ENCODE peak calls at places on chromosomes 4 and X, in four cellular contexts. Z is neuronal stem cell, R is H9, A is H1. F is an unnamed sample.

GRCh38 chrX:87900320-87900908 is 382.8 kb downstream of the KLHL4 start:
- DNase-seq in Z (no peak), R (no peak), A (no peak), F (peak; percentile 1)

GRCh38 chr4:104677122-104677521 is 182.4 kb upstream of the CXXC4 start:
- DNase-seq in Z (peak; percentile 49), R (peak; percentile 25), A (no peak), F (no peak)

GRCh38 chr4:154018659-154019058 is 229.8 kb upstream of the SFRP2 start:
- DNase-seq in Z (peak; percentile 46), R (peak; percentile 77), A (peak; percentile 76), F (no peak)

GRCh38 chr4:30605616-30606015 is 114.6 kb upstream of the PCDH7 start:
- DNase-seq in Z (no peak), R (no peak), A (no peak), F (peak; percentile 38)

GRCh38 chr4:28759064-28759463 is 1898.4 kb downstream of the STIM2 start:
- DNase-seq in Z (no peak), R (no peak), A (no peak), F (no peak)

GRCh38 chr4:46270986-46271596 is 118.8 kb downstream of the GABRA2 start:
- DNase-seq in Z (no peak), R (no peak), A (no peak), F (peak; percentile 49)

GRCh38 chr4:153950100-153950979 is 161.5 kb upstream of the SFRP2 start:
- DNase-seq in Z (no peak), R (no peak), A (no peak), F (no peak)

GRCh38 chr4:54093609-54094240 is 6.2 kb upstream of the GSX2 start:
- DNase-seq in Z (no peak), R (peak; percentile 71), A (peak; percentile 63), F (no peak)

GRCh38 chrX:71105638-71106037 is 902 bp downstream of the CXorf65 start:
- DNase-seq in Z (no peak), R (no peak), A (no peak), F (no peak)

GRCh38 chrX:17689971-17690409 is 47.3 kb upstream of the SCML1 start:
- DNase-seq in Z (peak; percentile 40), R (no peak), A (no peak), F (peak; percentile 43)

GRCh38 chrX:39850630-39851152 is 247.1 kb downstream of the BCOR start:
- DNase-seq in Z (no peak), R (no peak), A (no peak), F (peak; percentile 34)

GRCh38 chr4:20252656-20253271 is 1.1 kb downstream of the SLIT2 start:
- DNase-seq in Z (peak; percentile 40), R (peak; percentile 53), A (peak; percentile 66), F (peak; percentile 38)

GRCh38 chrX:46444011-46444410 is 101.2 kb downstream of the ZNF674 start:
- DNase-seq in Z (no peak), R (no peak), A (no peak), F (peak; percentile 90)

GRCh38 chr4:102580463-102580842 is 79.3 kb downstream of the NFKB1 start:
- DNase-seq in Z (no peak), R (no peak), A (no peak), F (no peak)

GRCh38 chrX:39848900-39849299 is 248.9 kb downstream of the BCOR start:
- DNase-seq in Z (no peak), R (no peak), A (no peak), F (peak; percentile 69)

GRCh38 chrX:53319614-53320542 is 38.5 kb upstream of the IQSEC2 start:
- DNase-seq in Z (no peak), R (no peak), A (no peak), F (no peak)

GRCh38 chr4:107832275-107832807 is 7.6 kb downstream of the SGMS2 start:
- DNase-seq in Z (no peak), R (no peak), A (no peak), F (no peak)

GRCh38 chr4:150591284-150591874 is 9.4 kb downstream of the MAB21L2 start:
- DNase-seq in Z (peak; percentile 24), R (peak; percentile 73), A (peak; percentile 54), F (peak; percentile 38)

GRCh38 chr4:100061835-100062234 is 111.8 kb upstream of the H2AZ1 start:
- DNase-seq in Z (no peak), R (no peak), A (no peak), F (peak; percentile 56)

GRCh38 chr4:100062921-100063320 is 112.8 kb upstream of the H2AZ1 start:
- DNase-seq in Z (no peak), R (no peak), A (no peak), F (no peak)

GRCh38 chr4:100063355-100063754 is 113.3 kb upstream of the H2AZ1 start:
- DNase-seq in Z (no peak), R (no peak), A (no peak), F (no peak)

GRCh38 chr4:100059467-100059866 is 109.4 kb upstream of the H2AZ1 start:
- DNase-seq in Z (no peak), R (no peak), A (no peak), F (no peak)

DNA sequence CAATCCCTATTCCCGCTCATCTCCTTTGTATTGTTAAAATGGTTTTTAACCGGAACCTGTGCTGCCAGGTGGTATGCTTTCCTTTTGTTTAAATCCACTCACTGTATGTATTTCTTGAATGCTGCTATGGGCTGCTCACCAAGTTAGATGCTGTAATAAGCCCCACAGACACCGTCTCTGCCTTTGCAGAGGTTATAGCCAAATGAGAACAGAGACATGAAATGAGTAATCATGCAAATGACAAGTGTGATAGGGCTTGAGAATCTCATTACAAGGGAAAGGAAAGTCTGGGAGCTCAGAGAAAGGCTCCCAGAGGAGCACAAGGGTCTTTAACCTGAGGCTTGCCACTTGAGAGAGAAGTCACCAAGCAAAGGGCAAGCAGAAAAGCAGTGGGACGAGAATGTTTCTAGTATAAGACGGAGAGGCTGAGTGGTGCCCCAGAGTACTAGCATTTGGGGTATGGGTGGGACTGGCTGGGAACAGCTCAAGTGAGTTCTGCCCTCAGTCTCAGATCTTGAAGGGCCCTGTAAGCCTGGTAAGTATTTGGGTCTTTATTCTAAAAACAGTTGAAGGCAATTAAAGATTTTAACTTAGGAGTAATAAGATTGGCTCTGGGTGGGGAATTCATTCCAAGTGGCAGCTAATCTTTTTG is 110.8 kb upstream of the H2AZ1 start:
- DNase-seq in Z (no peak), R (no peak), A (no peak), F (no peak)
- H3K18ac ChIP-seq in Z (no peak overlapping the region), R (no peak overlapping the region), A (no peak overlapping the region), F (no peak overlapping the region)

GRCh38 chr4:147840846-147841732 is 109.2 kb downstream of the ARHGAP10 start:
- DNase-seq in Z (no peak), R (no peak), A (no peak), F (no peak)

GRCh38 chr4:147837854-147838253 is 106.0 kb downstream of the ARHGAP10 start:
- DNase-seq in Z (no peak), R (no peak), A (no peak), F (no peak)

GRCh38 chr4:147839200-147839599 is 107.3 kb downstream of the ARHGAP10 start:
- DNase-seq in Z (no peak), R (no peak), A (no peak), F (no peak)

GRCh38 chr4:147837435-147837834 is 105.5 kb downstream of the ARHGAP10 start:
- DNase-seq in Z (no peak), R (no peak), A (no peak), F (peak; percentile 53)

DNA sequence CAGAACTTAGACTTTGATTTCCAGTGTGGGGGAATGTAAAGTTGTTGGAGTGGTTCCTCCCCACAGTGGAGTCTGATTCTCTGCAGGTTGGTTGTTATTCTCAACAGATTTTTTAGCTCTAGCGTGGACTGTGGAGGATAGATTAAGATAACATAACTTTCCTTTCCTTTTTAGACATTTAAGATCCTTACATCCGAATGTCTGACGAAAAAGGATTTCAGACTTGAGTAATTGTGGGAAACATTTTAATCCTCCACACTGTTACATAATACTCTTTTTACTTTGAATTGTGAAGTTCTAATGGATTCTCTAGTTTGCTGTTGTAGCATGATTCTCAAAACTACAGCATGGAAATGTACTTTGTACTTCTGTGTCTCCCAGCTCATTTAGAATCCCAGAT is 107.8 kb downstream of the ARHGAP10 start:
- DNase-seq in Z (no peak), R (no peak), A (no peak), F (no peak)
- H3K14ac ChIP-seq in Z (no peak overlapping the region), R (no peak overlapping the region), A (no peak overlapping the region), F (no peak overlapping the region)

GRCh38 chr4:99968330-99968729 is 18.3 kb upstream of the H2AZ1 start:
- DNase-seq in Z (no peak), R (no peak), A (no peak), F (peak; percentile 65)

GRCh38 chr4:99965674-99966350 is 15.7 kb upstream of the H2AZ1 start:
- DNase-seq in Z (no peak), R (no peak), A (no peak), F (peak; percentile 8)

GRCh38 chr4:99971453-99972111 is 21.5 kb upstream of the H2AZ1 start:
- DNase-seq in Z (no peak), R (no peak), A (no peak), F (no peak)

GRCh38 chr4:99965173-99965572 is 15.1 kb upstream of the H2AZ1 start:
- DNase-seq in Z (no peak), R (no peak), A (no peak), F (no peak)

DNA sequence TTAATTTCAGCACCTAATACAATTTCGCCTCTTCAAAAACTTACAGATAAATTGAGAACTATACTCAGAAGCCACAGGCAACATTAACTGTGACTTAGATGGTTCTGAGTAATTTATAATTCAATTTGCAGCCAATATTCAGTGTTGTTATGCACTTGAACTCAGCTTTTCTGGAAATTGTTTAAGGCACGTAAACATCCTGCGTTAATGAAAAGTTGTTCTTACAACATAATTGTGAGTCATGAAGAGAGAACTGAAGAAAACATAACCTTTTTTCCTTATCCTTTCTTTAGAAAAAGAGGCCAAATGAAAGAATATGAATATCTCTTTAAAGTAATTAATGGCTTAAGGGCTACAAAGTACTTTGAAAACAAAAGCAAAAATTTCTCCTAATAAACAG is 16.6 kb upstream of the H2AZ1 start:
- DNase-seq in Z (no peak), R (no peak), A (no peak), F (peak; percentile 68)
- H3K18ac ChIP-seq in Z (no peak overlapping the region), R (no peak overlapping the region), A (no peak overlapping the region), F (no peak overlapping the region)

DNA sequence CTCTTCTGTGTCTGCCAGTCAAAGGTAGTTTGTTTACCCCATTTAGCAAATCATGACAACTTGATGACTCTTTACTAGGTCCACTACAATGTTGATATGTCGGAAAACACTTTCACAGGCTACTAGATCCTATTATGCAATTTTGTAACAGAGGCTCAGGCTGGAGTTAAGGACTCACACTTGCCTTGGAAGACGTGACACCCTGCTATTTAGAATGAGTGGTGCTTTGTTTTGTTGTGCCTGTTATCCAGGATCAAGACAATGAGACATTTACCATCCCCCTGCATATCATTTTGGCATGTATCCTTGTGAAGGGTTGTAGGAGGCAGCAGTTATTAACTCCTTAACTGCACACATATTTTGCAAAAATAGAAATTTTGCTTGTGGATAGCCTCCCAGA is 263.7 kb downstream of the IL1RAPL1 start:
- DNase-seq in Z (no peak), R (no peak), A (no peak), F (no peak)
- H3K14ac ChIP-seq in Z (no peak overlapping the region), R (no peak overlapping the region), A (no peak overlapping the region), F (no peak overlapping the region)